ENCODE peak calls at places on chromosomes 6 and 20, in five cellular contexts. U is BJ; H is NCI-H1092; O is effector memory CD8-positive, alpha-beta T cell; T is globus pallidus. Q is an unnamed sample.

GRCh38 chr20:36888880-36889516 is 13.1 kb downstream of the TLDC2 start:
- DNase-seq in U (no peak), H (no peak), O (no peak), T (no peak), Q (no peak)

GRCh38 chr6:79672631-79673065 is 41.5 kb downstream of the SH3BGRL2 start:
- DNase-seq in U (no peak), H (no peak), O (no peak), T (no peak), Q (no peak)

GRCh38 chr20:4585104-4585753 is 136.5 kb upstream of the PRND start:
- DNase-seq in U (no peak), H (no peak), O (no peak), T (no peak), Q (no peak)

GRCh38 chr6:72621243-72622093 is at the start of gene KCNQ5:
- DNase-seq in U (no peak), H (no peak), O (no peak), T (peak; percentile 13), Q (peak; percentile 44)

GRCh38 chr20:4913147-4913546 is 88.2 kb downstream of the SLC23A2 start:
- DNase-seq in U (no peak), H (no peak), O (no peak), T (no peak), Q (no peak)

GRCh38 chr6:36226648-36227047 is 30.1 kb downstream of the BRPF3 start:
- DNase-seq in U (no peak), H (no peak), O (no peak), T (no peak), Q (no peak)

GRCh38 chr20:61816606-61817005 is 249.1 kb downstream of the TAF4 start:
- DNase-seq in U (no peak), H (no peak), O (no peak), T (no peak), Q (no peak)

GRCh38 chr20:56353356-56353755 is 5.4 kb upstream of the FAM210B start:
- DNase-seq in U (no peak), H (no peak), O (no peak), T (no peak), Q (no peak)

GRCh38 chr6:41939091-41939847 is 2.3 kb downstream of the CCND3 start:
- DNase-seq in U (no peak), H (no peak), O (no peak), T (no peak), Q (peak; percentile 33)

GRCh38 chr6:25485820-25486559 is 166.0 kb upstream of the SCGN start:
- DNase-seq in U (no peak), H (peak; percentile 88), O (no peak), T (no peak), Q (no peak)

GRCh38 chr20:46984391-46984790 is 89.7 kb downstream of the EYA2 start:
- DNase-seq in U (no peak), H (no peak), O (no peak), T (no peak), Q (no peak)

GRCh38 chr6:56695702-56696101 is 53.0 kb upstream of the DST start:
- DNase-seq in U (no peak), H (no peak), O (no peak), T (no peak), Q (no peak)

GRCh38 chr6:35919827-35920751 is 809 bp downstream of the SRPK1 start:
- DNase-seq in U (no peak), H (no peak), O (peak; percentile 19), T (peak; percentile 22), Q (peak; percentile 62)

GRCh38 chr6:39834278-39834677 is 42.1 kb downstream of the DAAM2 start:
- DNase-seq in U (no peak), H (no peak), O (no peak), T (peak; percentile 95), Q (no peak)

GRCh38 chr6:138289739-138290138 is 71.4 kb upstream of the PBOV1 start:
- DNase-seq in U (no peak), H (no peak), O (no peak), T (no peak), Q (no peak)

GRCh38 chr6:150006961-150007464 is 18.3 kb downstream of the RAET1L start:
- DNase-seq in U (no peak), H (no peak), O (no peak), T (no peak), Q (peak; percentile 57)

GRCh38 chr6:35120746-35121145 is 20.4 kb downstream of the TCP11 start:
- DNase-seq in U (no peak), H (no peak), O (no peak), T (no peak), Q (no peak)

GRCh38 chr6:128280960-128281359 is 239.4 kb downstream of the PTPRK start:
- DNase-seq in U (no peak), H (no peak), O (no peak), T (no peak), Q (no peak)

GRCh38 chr20:35049776-35050352 is 42.7 kb downstream of the TRPC4AP start:
- DNase-seq in U (peak; percentile 23), H (no peak), O (no peak), T (peak; percentile 57), Q (no peak)

GRCh38 chr6:102085257-102085656 is 691.7 kb downstream of the GRIK2 start:
- DNase-seq in U (no peak), H (no peak), O (no peak), T (no peak), Q (no peak)

GRCh38 chr6:37321516-37321915 is 32.3 kb upstream of the RNF8 start:
- DNase-seq in U (no peak), H (no peak), O (no peak), T (no peak), Q (no peak)

GRCh38 chr20:44069203-44069931 is 117.6 kb downstream of the JPH2 start:
- DNase-seq in U (no peak), H (no peak), O (peak; percentile 69), T (no peak), Q (peak; percentile 55)

GRCh38 chr6:26234421-26235239 is 130.4 kb upstream of the BTN3A2 start:
- DNase-seq in U (no peak), H (no peak), O (peak; percentile 83), T (peak; percentile 59), Q (peak; percentile 69)

GRCh38 chr20:38633577-38634093 is 32.0 kb downstream of the ARHGAP40 start:
- DNase-seq in U (no peak), H (peak; percentile 21), O (peak; percentile 65), T (peak; percentile 14), Q (peak; percentile 72)

GRCh38 chr6:39347906-39348585 is 25.5 kb upstream of the KCNK16 start:
- DNase-seq in U (no peak), H (peak; percentile 20), O (peak; percentile 55), T (no peak), Q (peak; percentile 79)

GRCh38 chr20:49400904-49401303 is 81.6 kb downstream of the KCNB1 start:
- DNase-seq in U (no peak), H (no peak), O (no peak), T (no peak), Q (no peak)

GRCh38 chr6:113103618-113104390 is 753.3 kb upstream of the MARCKS start:
- DNase-seq in U (peak; percentile 62), H (no peak), O (no peak), T (no peak), Q (no peak)

GRCh38 chr6:26017567-26017966 is 55.0 kb downstream of the TRIM38 start:
- DNase-seq in U (no peak), H (no peak), O (peak; percentile 37), T (peak; percentile 20), Q (peak; percentile 86)

GRCh38 chr20:17654649-17655285 is 27.3 kb downstream of the RRBP1 start:
- DNase-seq in U (no peak), H (no peak), O (no peak), T (no peak), Q (peak; percentile 23)

GRCh38 chr6:170137176-170137891 is 153.5 kb downstream of the DLL1 start:
- DNase-seq in U (peak; percentile 19), H (no peak), O (no peak), T (no peak), Q (no peak)

GRCh38 chr6:152993847-152994246 is 8.7 kb downstream of the MTRF1L start:
- DNase-seq in U (no peak), H (no peak), O (no peak), T (no peak), Q (no peak)

GRCh38 chr6:136604928-136605485 is 54.8 kb upstream of the MAP7 start:
- DNase-seq in U (no peak), H (no peak), O (no peak), T (no peak), Q (no peak)

GRCh38 chr6:97460394-97460793 is 177.4 kb upstream of the MMS22L start:
- DNase-seq in U (no peak), H (no peak), O (no peak), T (no peak), Q (no peak)

GRCh38 chr6:34521463-34522288 is 34.5 kb downstream of the SPDEF start:
- DNase-seq in U (no peak), H (no peak), O (no peak), T (no peak), Q (no peak)

GRCh38 chr6:13004610-13005009 is 288.0 kb downstream of the PHACTR1 start:
- DNase-seq in U (no peak), H (no peak), O (no peak), T (no peak), Q (no peak)

GRCh38 chr6:39933669-39934059 is 598 bp downstream of the MOCS1 start:
- DNase-seq in U (no peak), H (no peak), O (no peak), T (no peak), Q (no peak)